ENCODE peak calls at places on chromosomes 5 and 9, in eight cellular contexts. V, I, T, R, N, W, M and O are unnamed samples. For H3K9me3 and H3K4me1, the result is how much of the 10 kb centered on the place peaks cover.

GRCh38 chr9:109182940-109183798 is 16.1 kb upstream of the FRRS1L start:
- DNase-seq in V (no peak), M (no peak), I (peak), W (peak), N (peak), T (peak), R (peak), O (peak)

GRCh38 chr5:116754556-116754955 is 179.9 kb upstream of the SEMA6A start:
- DNase-seq in N (no peak), W (no peak), R (no peak), I (no peak), T (no peak), V (no peak), M (no peak), O (no peak)

GRCh38 chr9:98838155-98838904 is 30.9 kb downstream of the GALNT12 start:
- DNase-seq in T (no peak), M (no peak), W (no peak), R (no peak), I (no peak), N (no peak), V (no peak), O (no peak)

GRCh38 chr9:90100014-90100413 is 495.2 kb downstream of the GADD45G start:
- DNase-seq in N (no peak), M (no peak), W (no peak), T (no peak), R (no peak), V (no peak), I (no peak), O (no peak)

GRCh38 chr5:43193171-43193951 is 1.3 kb downstream of the NIM1K start:
- DNase-seq in R (peak), V (no peak), T (peak), M (no peak), I (peak), W (peak), N (peak), O (peak)

GRCh38 chr5:78903936-78904335 is 81.2 kb downstream of the ARSB start:
- DNase-seq in N (no peak), M (no peak), W (no peak), R (no peak), I (no peak), T (peak), V (no peak), O (no peak)

GRCh38 chr9:27019589-27019988 is 14.1 kb upstream of the LRRC19 start:
- DNase-seq in T (peak), M (no peak), R (no peak), I (no peak), W (peak), N (no peak), V (no peak), O (no peak)

GRCh38 chr9:136952876-136953770 is 1.1 kb downstream of the LCN12 start:
- DNase-seq in I (no peak), M (no peak), R (no peak), N (no peak), V (no peak), T (no peak), W (no peak), O (no peak)

GRCh38 chr9:27460225-27461023 is 63.7 kb upstream of the IFNK start:
- DNase-seq in N (no peak), R (peak), V (no peak), W (peak), I (no peak), M (peak), T (no peak), O (no peak)

GRCh38 chr9:1125741-1126140 is 75.6 kb downstream of the DMRT2 start:
- DNase-seq in N (no peak), T (peak), W (peak), I (no peak), R (no peak), V (no peak), M (no peak), O (no peak)

GRCh38 chr9:79989079-79989478 is 417.3 kb downstream of the TLE4 start:
- DNase-seq in N (no peak), T (no peak), W (no peak), I (no peak), V (no peak), R (no peak), M (no peak), O (no peak)

GRCh38 chr5:156920861-156921431 is 42.1 kb downstream of the TIMD4 start:
- DNase-seq in V (no peak), M (no peak), W (no peak), T (no peak), I (no peak), R (no peak), N (no peak), O (no peak)

GRCh38 chr5:33981408-33982171 is 2.9 kb downstream of the SLC45A2 start:
- DNase-seq in I (no peak), V (no peak), W (no peak), N (no peak), T (peak), M (no peak), R (no peak), O (no peak)

GRCh38 chr5:71988808-71989207 is 118.5 kb upstream of the MAP1B start:
- DNase-seq in T (no peak), N (no peak), I (peak), W (no peak), R (no peak), M (no peak), V (no peak), O (no peak)
- TF ChIP-seq RAD21 in T (no peak), N (no peak), I (no peak), W (no peak), R (no peak), M (no peak), V (no peak), O (no peak)

GRCh38 chr5:2288968-2289367 is 406.2 kb upstream of the IRX4 start:
- DNase-seq in T (no peak), I (no peak), V (no peak), M (no peak), N (no peak), W (no peak), R (no peak), O (no peak)
- H3K9me3 ChIP-seq in T (under half), I (under half), V (under half), M (under half), N (under half), W (under half), R (under half), O (under half)

GRCh38 chr9:129626944-129627297 is 958 bp downstream of the NTMT1 start:
- DNase-seq in N (no peak), R (no peak), M (no peak), V (no peak), T (peak), I (no peak), W (no peak), O (no peak)
- H3K4me1 ChIP-seq in N (under half), R (under half), M (under half), V (under half), T (under half), I (half or more), W (under half), O (under half)

GRCh38 chr9:84504360-84504759 is 163.8 kb upstream of the SLC28A3 start:
- DNase-seq in I (no peak), W (no peak), T (no peak), V (no peak), R (no peak), M (no peak), N (no peak), O (no peak)

GRCh38 chr9:84500859-84501258 is 160.3 kb upstream of the SLC28A3 start:
- DNase-seq in I (no peak), R (no peak), V (no peak), N (no peak), T (no peak), M (no peak), W (no peak), O (no peak)

GRCh38 chr9:84501587-84501986 is 161.0 kb upstream of the SLC28A3 start:
- DNase-seq in M (no peak), V (no peak), I (no peak), N (no peak), W (no peak), R (no peak), T (no peak), O (no peak)

DNA sequence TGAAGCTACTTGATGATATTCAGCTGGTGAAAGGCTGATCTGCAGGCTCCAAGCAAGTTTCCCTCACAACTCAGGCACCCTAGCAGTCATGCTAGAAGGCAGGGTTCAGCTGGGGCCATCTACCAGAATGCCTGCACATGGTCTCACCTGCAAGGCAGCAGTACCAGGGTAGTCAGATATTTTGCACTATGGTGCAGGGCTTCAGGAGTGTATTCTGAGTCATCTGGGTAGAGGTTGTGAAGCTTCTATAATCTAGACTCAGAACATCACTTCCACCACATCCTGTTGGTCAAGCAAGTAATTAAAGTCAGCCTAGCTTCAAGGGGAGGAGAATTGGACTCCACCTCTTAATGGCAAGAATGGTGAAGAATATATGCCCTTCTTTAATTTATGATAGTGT is 159.7 kb upstream of the SLC28A3 start:
- DNase-seq in W (no peak), M (peak), V (no peak), T (no peak), R (no peak), I (no peak), N (no peak), O (no peak)
- TF ChIP-seq RAD21 in W (no peak), M (no peak), V (no peak), T (no peak), R (no peak), I (no peak), N (no peak), O (no peak)

GRCh38 chr5:173323121-173323798 is 5.0 kb downstream of the STC2 start:
- DNase-seq in R (no peak), M (no peak), V (no peak), T (no peak), N (no peak), W (no peak), I (no peak), O (no peak)
- H3K9me3 ChIP-seq in R (under half), M (under half), V (under half), T (under half), N (under half), W (under half), I (under half), O (under half)

DNA sequence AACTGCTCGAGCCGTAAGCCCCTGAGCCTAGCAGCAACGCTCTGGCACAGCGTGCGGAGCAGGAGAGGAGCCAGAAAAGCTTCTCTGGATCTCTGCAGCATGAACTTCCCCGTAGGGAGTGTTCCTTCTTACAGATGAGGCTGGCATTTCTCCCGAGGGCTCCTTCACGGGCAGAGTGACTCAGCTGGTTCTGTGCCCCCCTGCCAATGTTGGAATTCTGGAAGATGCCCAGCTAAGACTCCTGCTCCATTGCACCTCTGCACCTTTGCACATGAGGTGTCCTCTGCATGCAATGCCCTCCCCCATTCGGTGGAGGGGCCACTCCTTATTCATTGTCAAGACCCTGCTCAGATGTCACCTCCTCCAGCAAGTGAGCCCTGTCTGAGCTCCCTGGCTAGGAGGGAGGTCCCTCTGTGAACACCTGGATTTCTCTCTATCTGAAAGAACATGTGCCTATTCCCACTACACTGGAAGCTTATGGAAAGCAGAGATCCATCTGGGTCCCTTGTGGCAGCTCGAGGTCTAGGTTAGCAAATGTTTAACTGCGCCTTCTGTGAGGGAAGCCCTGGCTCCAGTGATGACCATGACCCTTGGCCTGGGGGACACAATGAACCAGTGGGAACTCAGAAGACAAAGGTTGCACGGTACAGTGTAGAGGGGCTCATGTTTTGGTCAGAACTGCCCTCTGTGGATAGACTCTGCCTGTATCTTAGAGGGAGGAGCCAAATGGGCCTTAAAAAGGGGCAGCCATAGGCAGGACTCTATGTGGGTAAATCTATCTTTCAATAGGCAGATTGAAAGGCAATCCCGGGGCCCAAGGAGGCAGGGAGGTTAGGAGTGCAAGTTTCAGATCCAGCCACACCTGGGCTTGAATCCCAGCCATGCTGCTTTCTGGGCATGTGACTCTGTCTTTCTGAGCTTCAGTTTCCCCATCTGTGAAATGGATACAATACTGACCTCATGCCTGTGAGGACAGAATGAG is 39.4 kb downstream of the SH3PXD2B start:
- DNase-seq in W (no peak), N (no peak), I (peak), V (no peak), T (no peak), M (no peak), R (no peak), O (no peak)
- H3K4me1 ChIP-seq in W (half or more), N (under half), I (half or more), V (under half), T (under half), M (under half), R (under half), O (under half)